ENCODE peak calls at places on chromosomes 13 and 19, in ten cellular contexts. One of them, this sample, is unnamed.

GRCh38 chr13:48532146-48532472 is 771 bp downstream of the RCBTB2 start:
- DNase-seq in IMR-90: peak; percentile 52
- DNase-seq in fibroblast of the aortic adventitia: peak; percentile 74
- DNase-seq in AG10803: peak; percentile 58
- DNase-seq in CD8-positive, alpha-beta T cell: no peak
- DNase-seq in Calu3: no peak
- DNase-seq in heart left ventricle: no peak
- DNase-seq in esophagus squamous epithelium: no peak
- DNase-seq in psoas muscle: no peak
- DNase-seq in ascending aorta: no peak
- DNase-seq in this sample: no peak

GRCh38 chr19:788821-789472 is 8.3 kb upstream of the PTBP1 start:
- DNase-seq in IMR-90: no peak
- DNase-seq in fibroblast of the aortic adventitia: no peak
- DNase-seq in AG10803: peak; percentile 54
- DNase-seq in CD8-positive, alpha-beta T cell: no peak
- DNase-seq in Calu3: no peak
- DNase-seq in heart left ventricle: no peak
- DNase-seq in esophagus squamous epithelium: no peak
- DNase-seq in psoas muscle: peak; percentile 72
- DNase-seq in ascending aorta: no peak
- DNase-seq in this sample: no peak

GRCh38 chr19:38485541-38486285 is 52.2 kb downstream of the RYR1 start:
- DNase-seq in IMR-90: no peak
- DNase-seq in fibroblast of the aortic adventitia: no peak
- DNase-seq in AG10803: no peak
- DNase-seq in CD8-positive, alpha-beta T cell: no peak
- DNase-seq in Calu3: no peak
- DNase-seq in heart left ventricle: no peak
- DNase-seq in esophagus squamous epithelium: no peak
- DNase-seq in psoas muscle: no peak
- DNase-seq in ascending aorta: no peak
- DNase-seq in this sample: no peak

GRCh38 chr19:15241259-15241658 is 9.0 kb upstream of the EPHX3 start:
- DNase-seq in IMR-90: peak; percentile 32
- DNase-seq in fibroblast of the aortic adventitia: no peak
- DNase-seq in AG10803: no peak
- DNase-seq in CD8-positive, alpha-beta T cell: no peak
- DNase-seq in Calu3: no peak
- DNase-seq in heart left ventricle: no peak
- DNase-seq in esophagus squamous epithelium: no peak
- DNase-seq in psoas muscle: no peak
- DNase-seq in ascending aorta: no peak
- DNase-seq in this sample: no peak

GRCh38 chr13:34179481-34179880 is 361.5 kb downstream of the RFC3 start:
- DNase-seq in IMR-90: peak; percentile 7
- DNase-seq in fibroblast of the aortic adventitia: peak; percentile 30
- DNase-seq in AG10803: peak; percentile 38
- DNase-seq in CD8-positive, alpha-beta T cell: no peak
- DNase-seq in Calu3: no peak
- DNase-seq in heart left ventricle: no peak
- DNase-seq in esophagus squamous epithelium: no peak
- DNase-seq in psoas muscle: no peak
- DNase-seq in ascending aorta: no peak
- DNase-seq in this sample: no peak

GRCh38 chr19:54430306-54431254 is 15.3 kb downstream of the TTYH1 start:
- DNase-seq in IMR-90: no peak
- DNase-seq in fibroblast of the aortic adventitia: no peak
- DNase-seq in AG10803: no peak
- DNase-seq in CD8-positive, alpha-beta T cell: no peak
- DNase-seq in Calu3: peak; percentile 80
- DNase-seq in heart left ventricle: peak; percentile 70
- DNase-seq in esophagus squamous epithelium: no peak
- DNase-seq in psoas muscle: peak; percentile 71
- DNase-seq in ascending aorta: no peak
- DNase-seq in this sample: peak; percentile 74

GRCh38 chr19:39415111-39416046 is 2.9 kb downstream of the PLEKHG2 start:
- DNase-seq in IMR-90: no peak
- DNase-seq in fibroblast of the aortic adventitia: no peak
- DNase-seq in AG10803: no peak
- DNase-seq in CD8-positive, alpha-beta T cell: no peak
- DNase-seq in Calu3: no peak
- DNase-seq in heart left ventricle: no peak
- DNase-seq in esophagus squamous epithelium: no peak
- DNase-seq in psoas muscle: no peak
- DNase-seq in ascending aorta: no peak
- DNase-seq in this sample: no peak

GRCh38 chr13:76216729-76217128 is 580.6 kb downstream of the LMO7 start:
- DNase-seq in IMR-90: no peak
- DNase-seq in fibroblast of the aortic adventitia: peak; percentile 34
- DNase-seq in AG10803: no peak
- DNase-seq in CD8-positive, alpha-beta T cell: no peak
- DNase-seq in Calu3: no peak
- DNase-seq in heart left ventricle: no peak
- DNase-seq in esophagus squamous epithelium: no peak
- DNase-seq in psoas muscle: no peak
- DNase-seq in ascending aorta: no peak
- DNase-seq in this sample: no peak

GRCh38 chr13:19058566-19058965 is 123.1 kb downstream of the TUBA3C start:
- DNase-seq in IMR-90: no peak
- DNase-seq in fibroblast of the aortic adventitia: no peak
- DNase-seq in AG10803: no peak
- DNase-seq in CD8-positive, alpha-beta T cell: no peak
- DNase-seq in Calu3: no peak
- DNase-seq in heart left ventricle: no peak
- DNase-seq in esophagus squamous epithelium: no peak
- DNase-seq in psoas muscle: no peak
- DNase-seq in ascending aorta: no peak
- DNase-seq in this sample: no peak

GRCh38 chr13:50241479-50241878 is 226.2 kb downstream of the KCNRG start:
- DNase-seq in IMR-90: no peak
- DNase-seq in fibroblast of the aortic adventitia: no peak
- DNase-seq in AG10803: no peak
- DNase-seq in CD8-positive, alpha-beta T cell: no peak
- DNase-seq in Calu3: peak; percentile 43
- DNase-seq in heart left ventricle: no peak
- DNase-seq in esophagus squamous epithelium: no peak
- DNase-seq in psoas muscle: no peak
- DNase-seq in ascending aorta: no peak
- DNase-seq in this sample: no peak

GRCh38 chr19:6738726-6739389 is 622 bp upstream of the TRIP10 start:
- DNase-seq in IMR-90: peak; percentile 8
- DNase-seq in fibroblast of the aortic adventitia: no peak
- DNase-seq in AG10803: no peak
- DNase-seq in CD8-positive, alpha-beta T cell: no peak
- DNase-seq in Calu3: no peak
- DNase-seq in heart left ventricle: no peak
- DNase-seq in esophagus squamous epithelium: no peak
- DNase-seq in psoas muscle: peak; percentile 86
- DNase-seq in ascending aorta: no peak
- DNase-seq in this sample: no peak
- TF ChIP-seq CTCF in IMR-90: no peak
- TF ChIP-seq CTCF in fibroblast of the aortic adventitia: no peak
- TF ChIP-seq CTCF in AG10803: no peak
- TF ChIP-seq CTCF in CD8-positive, alpha-beta T cell: peak; percentile 3
- TF ChIP-seq CTCF in Calu3: no peak
- TF ChIP-seq CTCF in heart left ventricle: no peak
- TF ChIP-seq CTCF in esophagus squamous epithelium: no peak
- TF ChIP-seq CTCF in psoas muscle: no peak
- TF ChIP-seq CTCF in ascending aorta: no peak
- TF ChIP-seq CTCF in this sample: no peak

GRCh38 chr13:42056146-42056545 is 7.7 kb downstream of the DGKH start:
- DNase-seq in IMR-90: no peak
- DNase-seq in fibroblast of the aortic adventitia: no peak
- DNase-seq in AG10803: no peak
- DNase-seq in CD8-positive, alpha-beta T cell: no peak
- DNase-seq in Calu3: no peak
- DNase-seq in heart left ventricle: no peak
- DNase-seq in esophagus squamous epithelium: no peak
- DNase-seq in psoas muscle: no peak
- DNase-seq in ascending aorta: no peak
- DNase-seq in this sample: no peak

GRCh38 chr13:42056585-42056984 is 8.1 kb downstream of the DGKH start:
- DNase-seq in IMR-90: no peak
- DNase-seq in fibroblast of the aortic adventitia: no peak
- DNase-seq in AG10803: no peak
- DNase-seq in CD8-positive, alpha-beta T cell: no peak
- DNase-seq in Calu3: no peak
- DNase-seq in heart left ventricle: no peak
- DNase-seq in esophagus squamous epithelium: no peak
- DNase-seq in psoas muscle: no peak
- DNase-seq in ascending aorta: no peak
- DNase-seq in this sample: no peak

GRCh38 chr13:42057918-42058530 is 9.6 kb downstream of the DGKH start:
- DNase-seq in IMR-90: no peak
- DNase-seq in fibroblast of the aortic adventitia: no peak
- DNase-seq in AG10803: no peak
- DNase-seq in CD8-positive, alpha-beta T cell: no peak
- DNase-seq in Calu3: no peak
- DNase-seq in heart left ventricle: no peak
- DNase-seq in esophagus squamous epithelium: no peak
- DNase-seq in psoas muscle: no peak
- DNase-seq in ascending aorta: no peak
- DNase-seq in this sample: no peak

GRCh38 chr13:42054798-42055499 is 6.5 kb downstream of the DGKH start:
- DNase-seq in IMR-90: no peak
- DNase-seq in fibroblast of the aortic adventitia: no peak
- DNase-seq in AG10803: no peak
- DNase-seq in CD8-positive, alpha-beta T cell: no peak
- DNase-seq in Calu3: no peak
- DNase-seq in heart left ventricle: no peak
- DNase-seq in esophagus squamous epithelium: no peak
- DNase-seq in psoas muscle: no peak
- DNase-seq in ascending aorta: no peak
- DNase-seq in this sample: no peak

GRCh38 chr13:42055500-42056085 is 7.1 kb downstream of the DGKH start:
- DNase-seq in IMR-90: no peak
- DNase-seq in fibroblast of the aortic adventitia: no peak
- DNase-seq in AG10803: no peak
- DNase-seq in CD8-positive, alpha-beta T cell: no peak
- DNase-seq in Calu3: no peak
- DNase-seq in heart left ventricle: no peak
- DNase-seq in esophagus squamous epithelium: no peak
- DNase-seq in psoas muscle: no peak
- DNase-seq in ascending aorta: no peak
- DNase-seq in this sample: no peak
- TF ChIP-seq CTCF in IMR-90: no peak
- TF ChIP-seq CTCF in fibroblast of the aortic adventitia: no peak
- TF ChIP-seq CTCF in AG10803: no peak
- TF ChIP-seq CTCF in CD8-positive, alpha-beta T cell: no peak
- TF ChIP-seq CTCF in Calu3: no peak
- TF ChIP-seq CTCF in heart left ventricle: no peak
- TF ChIP-seq CTCF in esophagus squamous epithelium: no peak
- TF ChIP-seq CTCF in psoas muscle: no peak
- TF ChIP-seq CTCF in ascending aorta: no peak
- TF ChIP-seq CTCF in this sample: no peak

DNA sequence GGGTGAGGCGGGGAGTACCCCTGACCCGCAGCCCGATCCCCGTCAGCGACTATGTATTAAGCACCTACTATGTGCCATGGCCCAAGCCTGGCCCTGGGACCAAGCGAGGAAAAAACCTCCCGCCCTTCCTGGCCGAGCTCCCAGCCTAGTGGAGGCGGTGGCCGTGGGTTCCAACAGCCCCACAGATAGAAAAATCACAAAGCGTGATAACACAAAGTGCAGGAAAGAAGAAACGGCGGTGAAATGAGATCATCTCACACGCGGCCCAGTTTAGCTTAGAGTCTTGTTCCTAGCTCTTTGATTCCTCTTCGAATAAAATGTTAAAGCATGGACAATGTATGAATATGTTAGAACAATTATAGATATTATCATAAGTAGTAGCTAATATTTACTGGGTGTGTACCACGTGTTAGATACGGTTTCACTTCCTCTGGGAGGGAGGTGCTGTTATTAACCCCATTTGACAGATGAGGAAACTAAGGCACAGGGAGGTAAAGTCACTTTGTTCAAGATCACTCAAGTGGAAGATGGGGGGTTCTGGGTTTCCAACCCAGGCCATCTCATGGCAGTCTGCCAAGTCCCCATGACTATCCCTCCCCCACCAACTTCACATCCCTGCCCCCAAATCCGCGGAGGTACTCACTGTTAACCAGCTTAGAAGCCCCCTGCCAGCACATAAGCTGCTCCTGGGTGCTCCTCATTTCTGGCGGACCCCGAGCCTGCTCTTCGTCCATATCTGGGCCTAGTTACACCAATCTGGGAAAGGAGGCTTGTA is 1.2 kb upstream of the FXYD7 start:
- DNase-seq in IMR-90: no peak
- DNase-seq in fibroblast of the aortic adventitia: no peak
- DNase-seq in AG10803: no peak
- DNase-seq in CD8-positive, alpha-beta T cell: no peak
- DNase-seq in Calu3: no peak
- DNase-seq in heart left ventricle: no peak
- DNase-seq in esophagus squamous epithelium: no peak
- DNase-seq in psoas muscle: peak; percentile 64
- DNase-seq in ascending aorta: no peak
- DNase-seq in this sample: no peak
- TF ChIP-seq CTCF in IMR-90: no peak
- TF ChIP-seq CTCF in fibroblast of the aortic adventitia: no peak
- TF ChIP-seq CTCF in AG10803: no peak
- TF ChIP-seq CTCF in CD8-positive, alpha-beta T cell: no peak
- TF ChIP-seq CTCF in Calu3: no peak
- TF ChIP-seq CTCF in heart left ventricle: no peak
- TF ChIP-seq CTCF in esophagus squamous epithelium: no peak
- TF ChIP-seq CTCF in psoas muscle: no peak
- TF ChIP-seq CTCF in ascending aorta: no peak
- TF ChIP-seq CTCF in this sample: no peak

DNA sequence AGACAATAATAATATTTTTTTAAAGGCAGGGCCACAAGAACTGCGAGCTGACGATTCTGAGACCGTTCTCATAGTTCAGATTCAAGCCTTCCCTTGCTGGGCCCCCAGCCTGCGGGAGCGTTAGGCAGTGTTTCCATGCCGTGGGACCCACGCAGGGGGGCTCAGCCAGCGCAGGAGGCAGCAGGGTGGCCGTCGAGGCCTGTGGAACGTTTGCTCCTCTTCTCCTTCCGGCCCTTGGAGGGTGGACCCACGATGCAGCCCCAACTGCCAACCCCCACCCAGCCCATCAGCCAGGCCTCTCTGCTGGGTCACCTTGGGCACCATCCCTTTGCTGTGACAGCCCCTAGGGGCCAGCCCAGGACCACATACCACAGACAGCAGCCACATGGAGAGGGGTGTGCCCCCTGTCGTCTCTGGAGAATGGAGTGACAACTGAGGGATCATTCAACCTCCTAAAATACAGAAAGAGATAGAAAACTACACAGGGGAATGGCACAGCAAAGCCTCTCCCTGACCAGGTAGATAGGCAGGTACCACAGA is 46.8 kb downstream of the PDCD5 start:
- DNase-seq in IMR-90: no peak
- DNase-seq in fibroblast of the aortic adventitia: no peak
- DNase-seq in AG10803: no peak
- DNase-seq in CD8-positive, alpha-beta T cell: no peak
- DNase-seq in Calu3: no peak
- DNase-seq in heart left ventricle: no peak
- DNase-seq in esophagus squamous epithelium: no peak
- DNase-seq in psoas muscle: no peak
- DNase-seq in ascending aorta: no peak
- DNase-seq in this sample: no peak
- TF ChIP-seq CTCF in IMR-90: no peak
- TF ChIP-seq CTCF in fibroblast of the aortic adventitia: no peak
- TF ChIP-seq CTCF in AG10803: no peak
- TF ChIP-seq CTCF in CD8-positive, alpha-beta T cell: no peak
- TF ChIP-seq CTCF in Calu3: no peak
- TF ChIP-seq CTCF in heart left ventricle: no peak
- TF ChIP-seq CTCF in esophagus squamous epithelium: no peak
- TF ChIP-seq CTCF in psoas muscle: no peak
- TF ChIP-seq CTCF in ascending aorta: no peak
- TF ChIP-seq CTCF in this sample: no peak

This sample was measured in neural crest cell.